ENCODE peak calls at places on chromosomes 16 and 17, in six cellular contexts. Q, C, L, X, V and U are unnamed samples.

GRCh38 chr16:11233727-11234376 is 22.2 kb downstream of the SOCS1 start:
- DNase-seq in Q (no peak), C (peak), L (no peak), X (no peak), V (no peak), U (no peak)

GRCh38 chr17:74881073-74881472 is 8.3 kb upstream of the FDXR start:
- DNase-seq in Q (no peak), C (no peak), L (no peak), X (no peak), V (no peak), U (no peak)

GRCh38 chr16:11087691-11088431 is 143.5 kb downstream of the CLEC16A start:
- DNase-seq in Q (no peak), C (no peak), L (no peak), X (no peak), V (no peak), U (no peak)

GRCh38 chr17:55783684-55784245 is 32.9 kb downstream of the PCTP start:
- DNase-seq in Q (no peak), C (no peak), L (no peak), X (peak), V (peak), U (no peak)

GRCh38 chr16:81464279-81464678 is 19.7 kb downstream of the CMIP start:
- DNase-seq in Q (no peak), C (no peak), L (no peak), X (no peak), V (no peak), U (no peak)

GRCh38 chr17:76079577-76080206 is 710 bp downstream of the ZACN start:
- DNase-seq in Q (peak), C (no peak), L (no peak), X (no peak), V (no peak), U (no peak)

GRCh38 chr16:22123759-22124490 is 31.6 kb downstream of the VWA3A start:
- DNase-seq in Q (no peak), C (no peak), L (no peak), X (no peak), V (no peak), U (no peak)

GRCh38 chr16:3814755-3815154 is 65.8 kb downstream of the CREBBP start:
- DNase-seq in Q (no peak), C (no peak), L (no peak), X (no peak), V (no peak), U (no peak)

GRCh38 chr16:88782454-88783390 is 2.3 kb downstream of the PIEZO1 start:
- DNase-seq in Q (no peak), C (no peak), L (peak), X (no peak), V (peak), U (peak)

GRCh38 chr17:66214893-66215528 is 14.2 kb downstream of the APOH start:
- DNase-seq in Q (peak), C (no peak), L (no peak), X (no peak), V (no peak), U (no peak)

GRCh38 chr16:979106-979505 is 2.5 kb upstream of the SOX8 start:
- DNase-seq in Q (no peak), C (no peak), L (no peak), X (no peak), V (no peak), U (no peak)

GRCh38 chr16:85649978-85650863 is 37.1 kb downstream of the GSE1 start:
- DNase-seq in Q (peak), C (no peak), L (no peak), X (no peak), V (no peak), U (no peak)

GRCh38 chr17:75273968-75274708 is 3.1 kb upstream of the MIF4GD start:
- DNase-seq in Q (no peak), C (no peak), L (no peak), X (no peak), V (peak), U (peak)

GRCh38 chr16:85326113-85326793 is 214.0 kb upstream of the CIBAR2 start:
- DNase-seq in Q (no peak), C (no peak), L (no peak), X (no peak), V (peak), U (no peak)

GRCh38 chr16:24670623-24671454 is 58.6 kb upstream of the TNRC6A start:
- DNase-seq in Q (peak), C (no peak), L (peak), X (peak), V (peak), U (peak)

GRCh38 chr16:30786115-30786935 is 680 bp downstream of the ZNF629 start:
- DNase-seq in Q (no peak), C (no peak), L (no peak), X (no peak), V (peak), U (peak)

GRCh38 chr17:44105941-44106340 is 17.5 kb downstream of the HDAC5 start:
- DNase-seq in Q (no peak), C (no peak), L (no peak), X (no peak), V (no peak), U (no peak)

GRCh38 chr16:58536278-58536677 is 21.0 kb downstream of the SETD6 start:
- DNase-seq in Q (no peak), C (no peak), L (no peak), X (no peak), V (no peak), U (no peak)

GRCh38 chr16:81593481-81593880 is 148.9 kb downstream of the CMIP start:
- DNase-seq in Q (peak), C (no peak), L (no peak), X (no peak), V (no peak), U (no peak)